ENCODE peak calls at places on chromosomes 3 and 15, in nine cellular contexts. G is lung; I is H4; O is left colon; R is GM03348; Q is RPMI8226; N is activated naive CD4-positive, alpha-beta T cell; E is HFF-Myc; M is lung microvascular endothelial cell. A is an unnamed sample.

GRCh38 chr3:180970931-180971330 is 18.6 kb downstream of the DNAJC19 start:
- DNase-seq in Q (no peak), I (no peak), O (no peak), N (no peak), R (no peak), G (no peak), E (no peak), M (no peak), A (no peak)

GRCh38 chr3:140447991-140448390 is 229.9 kb upstream of the TRIM42 start:
- DNase-seq in M (no peak), N (no peak), R (no peak), E (no peak), G (no peak), Q (no peak), O (peak), I (no peak), A (no peak)

GRCh38 chr15:55357774-55358173 is 38.8 kb downstream of the PIGB start:
- DNase-seq in E (peak), R (peak), I (peak), G (no peak), Q (no peak), O (no peak), N (no peak), M (peak), A (no peak)

GRCh38 chr3:79161941-79162340 is 605.9 kb downstream of the ROBO1 start:
- DNase-seq in M (no peak), G (no peak), E (no peak), I (no peak), R (no peak), Q (no peak), O (no peak), N (no peak), A (no peak)

GRCh38 chr3:186277268-186277909 is 84.6 kb downstream of the DGKG start:
- DNase-seq in O (no peak), M (peak), Q (no peak), N (no peak), E (peak), G (no peak), R (peak), I (peak), A (no peak)

GRCh38 chr15:31016446-31016915 is 25.1 kb upstream of the MTMR10 start:
- DNase-seq in M (peak), R (peak), N (no peak), O (no peak), G (no peak), E (no peak), Q (no peak), I (no peak), A (no peak)

GRCh38 chr15:81432179-81432578 is 58.2 kb upstream of the TMC3 start:
- DNase-seq in M (no peak), R (no peak), I (no peak), N (no peak), G (no peak), Q (no peak), O (no peak), E (no peak), A (no peak)

GRCh38 chr3:51591231-51591630 is 52.7 kb downstream of the RAD54L2 start:
- DNase-seq in Q (no peak), I (no peak), R (no peak), M (no peak), O (no peak), G (no peak), N (no peak), E (no peak), A (no peak)

GRCh38 chr3:131804565-131805133 is 230.2 kb downstream of the CPNE4 start:
- DNase-seq in I (peak), E (no peak), M (no peak), N (no peak), O (no peak), G (no peak), R (no peak), Q (no peak), A (no peak)

GRCh38 chr3:50347187-50347813 is 1.8 kb upstream of the ZMYND10 start:
- DNase-seq in R (peak), E (no peak), I (peak), Q (peak), O (peak), N (peak), M (peak), G (peak), A (no peak)

GRCh38 chr15:85284497-85284896 is 95.9 kb upstream of the AKAP13 start:
- DNase-seq in M (no peak), Q (peak), N (no peak), R (no peak), O (no peak), I (no peak), E (no peak), G (no peak), A (no peak)

GRCh38 chr3:119690043-119690656 is 12.7 kb upstream of the CFAP91 start:
- DNase-seq in N (no peak), O (no peak), R (peak), Q (no peak), G (no peak), I (peak), M (peak), E (no peak), A (no peak)

GRCh38 chr15:28954466-28955159 is 68.8 kb downstream of the APBA2 start:
- DNase-seq in I (no peak), M (no peak), N (no peak), E (no peak), O (no peak), R (no peak), Q (no peak), G (no peak), A (no peak)

GRCh38 chr3:149970716-149971402 is at the start of gene PFN2:
- DNase-seq in R (peak), E (no peak), I (peak), G (peak), Q (peak), M (peak), O (peak), N (peak), A (peak)

GRCh38 chr3:56926513-56927282 is 124.9 kb upstream of the ARHGEF3 start:
- DNase-seq in N (no peak), R (peak), G (no peak), M (peak), O (no peak), Q (no peak), E (no peak), I (no peak), A (no peak)

GRCh38 chr3:58419782-58420512 is 13.7 kb downstream of the PDHB start:
- DNase-seq in R (peak), E (no peak), I (no peak), G (no peak), N (no peak), M (peak), O (peak), Q (no peak), A (no peak)

GRCh38 chr3:64188810-64189560 is 36.3 kb downstream of the PRICKLE2 start:
- DNase-seq in N (no peak), M (peak), Q (no peak), E (peak), R (peak), O (no peak), I (peak), G (peak), A (no peak)

GRCh38 chr3:138833908-138834358 is 795 bp downstream of the PIK3CB start:
- DNase-seq in O (no peak), E (no peak), R (peak), M (no peak), I (no peak), G (no peak), Q (no peak), N (no peak), A (no peak)

GRCh38 chr3:111732248-111732879 is 126.7 kb upstream of the PHLDB2 start:
- DNase-seq in N (no peak), G (no peak), I (no peak), E (no peak), R (no peak), Q (no peak), O (peak), M (no peak), A (no peak)

GRCh38 chr15:28873585-28874139 is 12.1 kb upstream of the APBA2 start:
- DNase-seq in G (no peak), E (no peak), N (no peak), R (no peak), I (no peak), M (no peak), Q (no peak), O (no peak), A (no peak)

GRCh38 chr15:40755821-40756220 is 767 bp upstream of the RMDN3 start:
- DNase-seq in Q (no peak), N (no peak), O (peak), E (no peak), I (no peak), M (no peak), R (no peak), G (no peak), A (no peak)

GRCh38 chr3:174146008-174146407 is 713.1 kb upstream of the NAALADL2 start:
- DNase-seq in R (no peak), O (no peak), Q (no peak), E (no peak), G (no peak), I (no peak), M (no peak), N (no peak), A (no peak)

GRCh38 chr15:89332446-89332845 is 2.2 kb downstream of the POLG start:
- DNase-seq in M (peak), R (peak), G (no peak), E (no peak), Q (peak), N (no peak), I (no peak), O (no peak), A (no peak)

GRCh38 chr3:45078910-45079522 is 52.9 kb downstream of the CLEC3B start:
- DNase-seq in M (peak), I (no peak), N (no peak), R (no peak), Q (peak), E (no peak), G (no peak), O (peak), A (no peak)

GRCh38 chr3:164094546-164094945 is 983.8 kb downstream of the SI start:
- DNase-seq in O (no peak), N (no peak), G (no peak), I (no peak), E (no peak), R (no peak), Q (no peak), M (no peak), A (no peak)

GRCh38 chr3:138398791-138399575 is 35.4 kb upstream of the ESYT3 start:
- DNase-seq in M (no peak), G (no peak), N (no peak), O (no peak), I (no peak), Q (no peak), E (no peak), R (no peak), A (no peak)

GRCh38 chr3:103218146-103218545 is 783.3 kb downstream of the ZPLD1 start:
- DNase-seq in O (no peak), M (no peak), I (no peak), R (no peak), G (no peak), N (no peak), Q (peak), E (no peak), A (no peak)

GRCh38 chr15:90013503-90013937 is 12.4 kb downstream of the ZNF710 start:
- DNase-seq in G (no peak), R (no peak), N (no peak), O (no peak), M (no peak), I (no peak), E (no peak), Q (no peak), A (no peak)